ENCODE peak calls at places on chromosome 3, in four cellular contexts. O is HEK293T, E is GM12878, Y is K562. G is an unnamed sample.
A peak's percentile ranks its signal among the peaks of the same experiment; 100 is the strongest.

GRCh38 chr3:181623924-181624694 is 87.6 kb upstream of the SOX2 start:
- DNase-seq in O (peak; percentile 10), E (no peak), Y (no peak), G (no peak)

GRCh38 chr3:185796431-185797107 is 28.3 kb downstream of the IGF2BP2 start:
- DNase-seq in O (no peak), E (no peak), Y (peak; percentile 30), G (peak; percentile 96)

GRCh38 chr3:143526016-143526540 is 322.2 kb downstream of the SLC9A9 start:
- DNase-seq in O (no peak), E (no peak), Y (no peak), G (no peak)

GRCh38 chr3:190514163-190515153 is 573 bp downstream of the IL1RAP start:
- DNase-seq in O (peak; percentile 18), E (no peak), Y (no peak), G (peak; percentile 23)

GRCh38 chr3:123535580-123535979 is 49.3 kb downstream of the HACD2 start:
- DNase-seq in O (no peak), E (no peak), Y (no peak), G (no peak)

GRCh38 chr3:49454457-49454856 is 15.6 kb upstream of the DAG1 start:
- DNase-seq in O (no peak), E (no peak), Y (peak; percentile 40), G (peak; percentile 66)

GRCh38 chr3:154864947-154865346 is 215.2 kb upstream of the MME start:
- DNase-seq in O (no peak), E (no peak), Y (no peak), G (no peak)

GRCh38 chr3:126057936-126058335 is 26.0 kb downstream of the SLC41A3 start:
- DNase-seq in O (no peak), E (no peak), Y (no peak), G (no peak)

GRCh38 chr3:49410844-49411549 is 779 bp downstream of the RHOA start:
- DNase-seq in O (no peak), E (no peak), Y (no peak), G (no peak)

GRCh38 chr3:30203301-30203700 is 403.1 kb upstream of the TGFBR2 start:
- DNase-seq in O (no peak), E (no peak), Y (no peak), G (no peak)

GRCh38 chr3:79729096-79729495 is 38.7 kb downstream of the ROBO1 start:
- DNase-seq in O (peak; percentile 55), E (no peak), Y (no peak), G (no peak)

GRCh38 chr3:142577701-142578308 is 728 bp downstream of the ATR start:
- DNase-seq in O (no peak), E (no peak), Y (no peak), G (no peak)

GRCh38 chr3:190225186-190225692 is 97.0 kb downstream of the CLDN1 start:
- DNase-seq in O (peak; percentile 16), E (no peak), Y (no peak), G (peak; percentile 29)

GRCh38 chr3:88828466-88828865 is 279.0 kb upstream of the EPHA3 start:
- DNase-seq in O (no peak), E (no peak), Y (no peak), G (no peak)

GRCh38 chr3:100358413-100358812 is 23.9 kb downstream of the NIT2 start:
- DNase-seq in O (no peak), E (no peak), Y (no peak), G (peak; percentile 58)

GRCh38 chr3:113685956-113686721 is 10.3 kb downstream of the USF3 start:
- DNase-seq in O (no peak), E (no peak), Y (no peak), G (peak; percentile 78)
- TF ChIP-seq TARDBP in O (no peak), E (no peak), Y (no peak), G (no peak)

GRCh38 chr3:31356941-31357340 is 175.8 kb upstream of the STT3B start:
- DNase-seq in O (no peak), E (no peak), Y (peak; percentile 52), G (no peak)
- TF ChIP-seq TARDBP in O (no peak), E (no peak), Y (no peak), G (no peak)

GRCh38 chr3:61875488-61875887 is 314.1 kb downstream of the PTPRG start:
- DNase-seq in O (no peak), E (no peak), Y (no peak), G (no peak)

GRCh38 chr3:61871646-61872045 is 310.3 kb downstream of the PTPRG start:
- DNase-seq in O (no peak), E (no peak), Y (no peak), G (no peak)

GRCh38 chr3:61869378-61869777 is 308.0 kb downstream of the PTPRG start:
- DNase-seq in O (no peak), E (no peak), Y (no peak), G (no peak)

GRCh38 chr3:61875073-61875472 is 313.7 kb downstream of the PTPRG start:
- DNase-seq in O (no peak), E (no peak), Y (no peak), G (no peak)

GRCh38 chr3:61872077-61872706 is 310.8 kb downstream of the PTPRG start:
- DNase-seq in O (no peak), E (no peak), Y (no peak), G (no peak)
- TF ChIP-seq TARDBP in O (no peak), E (no peak), Y (no peak), G (no peak)

DNA sequence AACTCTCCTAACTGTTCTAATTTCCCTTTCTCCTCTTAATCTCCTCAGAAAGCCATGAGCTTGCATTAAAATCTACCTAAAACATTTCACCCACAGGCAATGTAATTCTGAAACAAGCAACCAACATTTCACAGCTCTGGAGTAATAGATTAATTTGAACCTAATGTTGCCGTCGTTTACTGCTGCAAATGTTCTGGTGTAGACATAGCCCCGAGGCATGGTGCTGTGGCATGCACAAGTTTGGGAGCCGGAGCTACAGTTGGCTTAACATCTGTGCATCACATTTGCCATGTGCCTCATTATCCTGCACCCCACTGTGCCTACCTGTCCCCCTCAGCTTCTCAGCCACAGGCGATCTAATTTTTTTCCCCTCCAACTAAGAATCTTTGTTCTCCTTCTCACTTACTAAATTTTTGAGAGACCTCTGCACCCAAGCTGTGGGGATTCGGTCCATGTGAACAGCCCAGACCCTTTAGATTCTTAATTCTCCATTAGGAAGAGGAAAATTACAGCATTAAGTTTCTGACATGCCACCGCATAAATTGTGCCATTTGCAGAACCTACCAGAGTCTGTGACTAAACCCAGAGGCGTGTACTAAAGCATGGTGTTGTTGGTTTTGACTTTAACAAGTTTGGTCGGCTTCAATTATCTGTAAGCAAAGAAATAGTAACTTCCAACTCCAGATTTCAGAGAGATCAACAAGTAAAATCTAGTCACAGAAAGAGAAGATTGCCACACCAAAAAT is 419.2 kb downstream of the MECOM start:
- DNase-seq in O (no peak), E (no peak), Y (no peak), G (no peak)
- TF ChIP-seq TARDBP in O (no peak), E (no peak), Y (no peak), G (no peak)

GRCh38 chr3:167930453-167930852 is 165.3 kb downstream of the GOLIM4 start:
- DNase-seq in O (no peak), E (no peak), Y (no peak), G (no peak)

DNA sequence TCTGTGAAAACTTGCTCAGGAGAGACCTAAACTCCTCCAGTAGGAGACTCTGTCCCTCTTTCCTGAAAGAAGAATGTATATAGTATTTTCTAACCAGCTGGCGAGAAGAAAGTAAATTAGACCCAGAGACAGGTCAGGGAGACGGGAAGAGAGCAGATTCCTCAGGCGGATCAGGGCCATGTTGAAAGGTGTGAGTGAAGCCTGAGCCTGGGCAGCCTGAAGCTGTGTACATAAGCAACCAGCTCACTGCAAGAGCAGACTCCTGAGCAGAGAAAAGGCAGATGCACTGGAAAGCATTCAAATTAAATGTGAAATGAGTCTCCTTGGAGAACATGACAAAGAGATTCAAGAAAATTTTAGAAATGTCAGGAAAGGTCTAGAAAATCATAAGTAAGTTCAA is 165.8 kb downstream of the GOLIM4 start:
- DNase-seq in O (no peak), E (no peak), Y (no peak), G (no peak)
- TF ChIP-seq TARDBP in O (no peak), E (no peak), Y (no peak), G (no peak)

GRCh38 chr3:133486658-133487057 is 86.8 kb downstream of the BFSP2 start:
- DNase-seq in O (no peak), E (no peak), Y (no peak), G (no peak)
- TF ChIP-seq TARDBP in O (no peak), E (no peak), Y (no peak), G (no peak)

GRCh38 chr3:87624860-87625259 is 348.5 kb upstream of the POU1F1 start:
- DNase-seq in O (no peak), E (no peak), Y (no peak), G (no peak)
- TF ChIP-seq TARDBP in O (no peak), E (no peak), Y (no peak), G (no peak)

GRCh38 chr3:149527531-149528343 is 53.2 kb downstream of the TM4SF4 start:
- DNase-seq in O (peak; percentile 18), E (no peak), Y (no peak), G (no peak)
- TF ChIP-seq TARDBP in O (no peak), E (no peak), Y (no peak), G (no peak)

GRCh38 chr3:4988815-4989648 is 9.8 kb downstream of the BHLHE40 start:
- DNase-seq in O (no peak), E (no peak), Y (peak; percentile 90), G (no peak)
- TF ChIP-seq TARDBP in O (no peak), E (no peak), Y (peak; percentile 35), G (no peak)